ENCODE peak calls at places on chromosomes 5 and 9, in ten cellular contexts. E, R, C, B, A, K, M, F, G and Z are unnamed samples.

GRCh38 chr5:92371171-92371888 is 988.2 kb upstream of the ARRDC3 start:
- DNase-seq in B (no peak), R (no peak), K (no peak), E (no peak), M (no peak), C (no peak), F (no peak), A (no peak), G (no peak), Z (no peak)

GRCh38 chr9:118578467-118578866 is 790.8 kb downstream of the BRINP1 start:
- DNase-seq in C (no peak), M (no peak), R (no peak), F (peak; percentile 78), K (no peak), B (peak; percentile 75), E (no peak), A (no peak), G (no peak), Z (no peak)

GRCh38 chr5:142883438-142883837 is 113.3 kb downstream of the ARHGAP26 start:
- DNase-seq in R (no peak), B (no peak), M (no peak), G (no peak), F (no peak), A (no peak), E (no peak), K (no peak), C (no peak), Z (no peak)

GRCh38 chr5:132371603-132371994 is 2.1 kb downstream of the SLC22A5 start:
- DNase-seq in G (no peak), E (no peak), R (no peak), A (no peak), B (no peak), C (no peak), F (no peak), K (peak; percentile 83), M (no peak), Z (no peak)

GRCh38 chr9:34636791-34637355 is 714 bp downstream of the SIGMAR1 start:
- DNase-seq in K (no peak), R (peak; percentile 75), G (no peak), E (no peak), A (no peak), M (no peak), F (no peak), C (peak; percentile 57), B (no peak), Z (no peak)

GRCh38 chr5:135194573-135195266 is 160.7 kb upstream of the PITX1 start:
- DNase-seq in A (no peak), C (no peak), K (peak; percentile 42), E (no peak), M (no peak), G (no peak), R (no peak), F (peak; percentile 46), B (no peak), Z (no peak)

GRCh38 chr5:154513669-154514084 is 35.6 kb upstream of the HAND1 start:
- DNase-seq in A (no peak), B (no peak), F (peak; percentile 65), E (no peak), R (no peak), G (no peak), M (no peak), C (no peak), K (no peak), Z (no peak)

GRCh38 chr9:132171702-132172101 is 9.8 kb downstream of the NTNG2 start:
- DNase-seq in R (no peak), G (no peak), F (no peak), M (no peak), E (no peak), K (no peak), A (no peak), C (no peak), B (no peak), Z (no peak)

GRCh38 chr9:95086564-95086955 is 230.9 kb downstream of the FANCC start:
- DNase-seq in K (no peak), G (no peak), B (no peak), A (no peak), E (no peak), R (no peak), M (no peak), C (peak; percentile 3), F (no peak), Z (no peak)

GRCh38 chr5:77155179-77155839 is 55.2 kb upstream of the PDE8B start:
- DNase-seq in G (peak; percentile 77), M (peak; percentile 92), A (no peak), R (no peak), K (no peak), C (no peak), F (no peak), E (no peak), B (no peak), Z (no peak)

GRCh38 chr5:142245776-142246175 is 79.0 kb downstream of the SPRY4 start:
- DNase-seq in E (no peak), G (no peak), A (no peak), M (no peak), K (no peak), B (peak; percentile 25), R (no peak), C (no peak), F (no peak), Z (no peak)

GRCh38 chr9:116377179-116377790 is 223.7 kb downstream of the PAPPA start:
- DNase-seq in B (peak; percentile 79), G (no peak), M (no peak), K (no peak), A (no peak), F (peak; percentile 88), E (no peak), R (no peak), C (no peak), Z (no peak)

GRCh38 chr5:170896779-170897178 is 35.0 kb downstream of the RANBP17 start:
- DNase-seq in R (no peak), K (no peak), A (no peak), F (peak; percentile 60), B (peak; percentile 29), M (no peak), E (no peak), C (peak; percentile 50), G (no peak), Z (no peak)

GRCh38 chr9:85859751-85860150 is 81.2 kb upstream of the NAA35 start:
- DNase-seq in F (no peak), M (no peak), G (no peak), R (no peak), C (no peak), B (peak; percentile 50), K (no peak), E (no peak), A (peak; percentile 29), Z (no peak)

GRCh38 chr5:84265739-84266464 is 118.8 kb downstream of the EDIL3 start:
- DNase-seq in K (no peak), G (no peak), R (no peak), F (no peak), M (no peak), E (no peak), C (no peak), A (no peak), B (no peak), Z (no peak)
- H3K4me3 ChIP-seq in K (no peak overlapping the region), G (no peak overlapping the region), R (no peak overlapping the region), F (no peak overlapping the region), M (no peak overlapping the region), E (no peak overlapping the region), C (no peak overlapping the region), A (no peak overlapping the region), B (no peak overlapping the region), Z (no peak overlapping the region)

DNA sequence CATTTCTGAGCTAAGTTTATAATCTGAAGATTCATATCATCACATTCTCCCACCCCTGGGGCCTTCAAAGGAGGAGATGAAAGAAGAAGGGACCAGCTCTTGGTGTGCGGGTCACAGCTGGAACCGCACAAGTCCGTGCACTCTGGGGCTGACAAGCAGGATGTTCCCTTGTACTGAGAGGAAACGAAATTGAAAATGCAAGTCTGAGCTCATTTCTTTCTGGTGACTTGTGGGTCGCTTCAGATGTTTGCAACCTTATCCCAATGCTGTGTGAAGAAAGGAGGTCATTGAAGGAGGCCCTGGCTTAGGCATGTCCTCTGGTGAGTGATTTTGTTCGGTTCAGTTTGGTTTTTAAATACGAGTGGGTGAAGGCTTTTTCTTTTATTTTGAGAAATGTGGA is 59.6 kb downstream of the C9orf152 start:
- DNase-seq in R (no peak), B (no peak), K (no peak), A (no peak), E (no peak), M (peak; percentile 94), F (peak; percentile 44), G (peak; percentile 22), C (no peak), Z (no peak)
- H3K4me3 ChIP-seq in R (no peak overlapping the region), B (no peak overlapping the region), K (no peak overlapping the region), A (no peak overlapping the region), E (no peak overlapping the region), M (peak overlapping the region; percentile 75), F (no peak overlapping the region), G (peak overlapping the region; percentile 34), C (no peak overlapping the region), Z (no peak overlapping the region)

DNA sequence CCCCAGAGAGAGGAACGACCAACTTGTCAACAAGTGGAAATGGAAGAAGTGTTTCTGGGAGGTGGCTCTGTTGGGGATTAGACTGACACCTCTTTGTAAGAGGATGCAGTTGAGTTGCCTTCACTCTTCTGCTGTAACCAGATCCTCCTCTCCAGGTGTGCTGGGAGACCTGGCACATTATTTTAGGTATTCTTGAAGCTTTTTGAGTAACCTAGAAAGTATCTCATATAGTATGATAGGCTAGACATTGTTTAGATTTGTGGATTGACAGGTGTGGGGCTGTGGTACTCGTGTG is 21.6 kb downstream of the SNX30 start:
- DNase-seq in B (no peak), G (no peak), A (no peak), K (no peak), R (no peak), C (no peak), M (no peak), F (no peak), E (no peak), Z (no peak)
- H3K4me3 ChIP-seq in B (no peak overlapping the region), G (no peak overlapping the region), A (no peak overlapping the region), K (no peak overlapping the region), R (no peak overlapping the region), C (no peak overlapping the region), M (no peak overlapping the region), F (no peak overlapping the region), E (no peak overlapping the region), Z (no peak overlapping the region)

DNA sequence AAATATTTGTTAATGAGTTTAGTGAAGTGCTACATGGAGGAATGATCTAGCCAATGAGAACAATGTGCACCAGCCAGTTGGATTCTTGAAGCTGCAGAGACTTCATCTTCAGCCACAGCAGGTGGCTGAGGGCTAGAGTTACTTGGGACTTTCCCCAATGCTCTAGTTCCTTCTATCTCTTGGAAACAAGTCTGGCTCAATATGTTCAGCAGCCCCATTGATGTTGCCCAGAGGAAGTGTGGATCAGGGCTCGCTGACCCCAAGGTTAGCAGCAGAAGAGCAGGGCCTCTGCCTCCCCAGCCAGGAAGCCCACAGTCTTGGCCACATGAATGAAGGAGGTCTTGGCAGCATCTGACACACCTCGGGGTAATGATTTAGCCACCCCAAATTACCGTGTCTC is 117.5 kb downstream of the SLC1A3 start:
- DNase-seq in K (no peak), A (no peak), B (no peak), G (no peak), R (no peak), E (no peak), C (no peak), M (no peak), F (no peak), Z (no peak)
- H3K4me3 ChIP-seq in K (no peak overlapping the region), A (no peak overlapping the region), B (no peak overlapping the region), G (no peak overlapping the region), R (no peak overlapping the region), E (no peak overlapping the region), C (no peak overlapping the region), M (no peak overlapping the region), F (no peak overlapping the region), Z (no peak overlapping the region)